ENCODE peak calls at places on chromosomes 6 and 20, in five cellular contexts. L, X, B, A and W are unnamed samples.

GRCh38 chr6:159104163-159104885 is 59.5 kb upstream of the TAGAP start:
- DNase-seq in L (peak; percentile 25), X (peak; percentile 45), B (peak; percentile 72), A (peak; percentile 69), W (no peak)

GRCh38 chr20:59434950-59435349 is 134.5 kb downstream of the EDN3 start:
- DNase-seq in L (no peak), X (no peak), B (no peak), A (no peak), W (no peak)

GRCh38 chr6:140281236-140281635 is 906.8 kb upstream of the CITED2 start:
- DNase-seq in L (no peak), X (no peak), B (no peak), A (peak; percentile 14), W (no peak)

GRCh38 chr20:46151936-46152335 is 33.8 kb downstream of the CD40 start:
- DNase-seq in L (no peak), X (no peak), B (no peak), A (peak; percentile 39), W (no peak)

GRCh38 chr6:123562677-123563076 is 74.1 kb downstream of the TRDN start:
- DNase-seq in L (no peak), X (no peak), B (no peak), A (no peak), W (no peak)

GRCh38 chr20:38729767-38730166 is 5.5 kb downstream of the SLC32A1 start:
- DNase-seq in L (no peak), X (no peak), B (no peak), A (no peak), W (no peak)

GRCh38 chr20:63074631-63075030 is 67.9 kb upstream of the BHLHE23 start:
- DNase-seq in L (no peak), X (no peak), B (no peak), A (no peak), W (no peak)

GRCh38 chr6:23532227-23532626 is 593.8 kb upstream of the NRSN1 start:
- DNase-seq in L (peak; percentile 7), X (no peak), B (no peak), A (no peak), W (no peak)

GRCh38 chr6:35258858-35259193 is 709 bp upstream of the ZNF76 start:
- DNase-seq in L (peak; percentile 50), X (no peak), B (peak; percentile 41), A (peak; percentile 52), W (no peak)
- TF ChIP-seq CTCF in L (peak; percentile 45), X (no peak), B (no peak), A (no peak), W (no peak)

GRCh38 chr6:138248011-138248410 is 29.7 kb upstream of the PBOV1 start:
- DNase-seq in L (no peak), X (no peak), B (no peak), A (no peak), W (no peak)
- TF ChIP-seq CTCF in L (no peak), X (no peak), B (no peak), A (no peak), W (no peak)

DNA sequence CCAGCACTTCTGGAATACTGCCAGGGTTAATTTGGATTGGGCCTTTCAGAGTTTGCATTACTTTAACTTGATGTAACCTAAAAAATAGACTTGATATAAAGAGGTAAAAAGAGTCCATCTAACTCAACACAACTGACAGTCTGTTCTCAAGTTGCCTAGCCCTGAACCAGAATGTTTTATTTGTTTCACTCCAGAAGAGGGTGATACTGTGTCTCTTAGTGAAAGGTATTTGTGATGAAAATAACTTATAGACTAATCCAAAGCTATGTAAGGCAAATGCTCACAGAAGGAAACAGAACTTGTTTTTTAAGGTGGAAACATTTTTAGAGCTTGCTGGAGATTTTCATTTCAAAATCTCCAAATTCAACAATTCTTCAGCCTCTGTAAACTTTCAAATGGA is 469.1 kb upstream of the RUNX2 start:
- DNase-seq in L (no peak), X (no peak), B (no peak), A (no peak), W (no peak)
- TF ChIP-seq CTCF in L (no peak), X (no peak), B (no peak), A (no peak), W (no peak)

GRCh38 chr6:98539669-98540207 is 294.6 kb upstream of the POU3F2 start:
- DNase-seq in L (no peak), X (no peak), B (no peak), A (no peak), W (no peak)
- TF ChIP-seq CTCF in L (peak; percentile 9), X (no peak), B (no peak), A (no peak), W (no peak)

GRCh38 chr20:2300420-2300819 is 4.6 kb downstream of the TGM3 start:
- DNase-seq in L (no peak), X (no peak), B (no peak), A (no peak), W (no peak)
- TF ChIP-seq CTCF in L (no peak), X (no peak), B (no peak), A (no peak), W (no peak)

DNA sequence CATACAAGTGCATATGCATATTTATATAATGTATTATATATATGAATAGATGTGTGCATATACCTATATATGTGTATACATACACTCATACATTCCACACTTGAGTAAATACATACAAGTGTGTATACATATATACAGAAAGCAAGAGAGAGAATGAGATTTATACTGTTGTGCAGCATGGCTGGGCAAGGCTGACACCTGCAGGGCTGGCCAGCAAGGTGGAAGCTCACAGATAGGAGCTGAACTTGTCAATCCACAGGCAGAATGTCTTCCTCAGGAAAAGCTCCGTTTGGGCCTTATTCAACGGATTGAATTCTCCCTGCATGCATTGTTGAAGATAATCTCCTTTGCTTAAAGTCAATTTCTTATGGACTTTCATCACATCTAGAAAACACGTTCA is 256.7 kb downstream of the ZNF217 start:
- DNase-seq in L (no peak), X (no peak), B (no peak), A (no peak), W (no peak)
- TF ChIP-seq CTCF in L (no peak), X (no peak), B (no peak), A (no peak), W (no peak)

DNA sequence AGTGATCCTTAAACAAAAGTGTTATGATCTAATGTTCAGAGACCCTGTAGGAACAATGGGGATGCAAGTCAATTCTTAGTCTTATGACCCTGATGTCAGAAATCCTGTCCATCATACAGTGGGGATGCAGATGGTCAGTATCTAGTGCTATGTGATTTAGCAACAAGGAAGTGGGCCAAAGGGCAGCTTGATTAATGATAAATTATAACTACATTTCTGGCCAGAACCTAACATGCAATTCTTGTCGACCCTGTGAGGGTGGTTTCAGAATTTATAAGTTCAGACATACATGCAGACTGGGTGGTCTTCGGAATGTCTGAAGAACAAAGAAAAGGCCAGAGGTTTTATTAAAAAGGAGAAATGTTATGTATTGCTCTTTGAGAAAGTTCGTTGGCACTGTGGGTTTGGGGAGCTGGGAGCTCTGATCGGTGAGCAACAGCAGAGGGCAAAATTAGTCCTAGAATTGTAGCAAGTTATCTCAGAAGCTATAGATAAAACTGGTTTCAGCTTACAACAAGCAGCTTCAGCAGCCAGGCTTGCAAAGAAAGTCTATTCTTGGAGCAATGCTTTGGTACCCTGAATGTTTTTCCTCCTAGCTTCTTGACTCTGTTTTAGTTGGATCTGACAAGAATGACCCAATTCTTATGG is 50.8 kb downstream of the RPF2 start:
- DNase-seq in L (peak; percentile 40), X (no peak), B (no peak), A (no peak), W (no peak)
- TF ChIP-seq CTCF in L (peak; percentile 17), X (no peak), B (no peak), A (no peak), W (no peak)

DNA sequence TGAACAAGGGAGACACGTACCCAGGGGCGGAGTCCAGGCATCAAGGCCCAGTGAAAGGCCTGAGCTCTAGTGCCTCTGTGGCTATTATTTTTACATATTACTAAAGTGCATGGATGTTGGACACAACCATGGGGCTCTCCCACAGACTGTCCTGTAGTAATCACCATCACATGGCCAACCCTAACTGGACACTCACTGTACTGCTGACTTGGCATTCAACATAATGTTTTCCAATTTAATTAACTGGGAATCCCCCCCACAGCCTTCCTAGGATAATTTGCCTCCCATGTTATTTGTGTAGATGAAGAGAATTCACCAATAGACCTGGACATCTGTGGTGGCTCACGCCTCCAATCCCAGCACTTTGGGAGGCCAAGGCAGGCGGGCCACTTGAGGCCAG is 34.5 kb downstream of the ARFGEF2 start:
- DNase-seq in L (no peak), X (no peak), B (no peak), A (no peak), W (no peak)
- TF ChIP-seq CTCF in L (no peak), X (no peak), B (no peak), A (no peak), W (no peak)

GRCh38 chr20:24432057-24432456 is 37.4 kb upstream of the SYNDIG1 start:
- DNase-seq in L (no peak), X (no peak), B (no peak), A (no peak), W (no peak)
- TF ChIP-seq CTCF in L (no peak), X (no peak), B (no peak), A (no peak), W (no peak)

GRCh38 chr6:10847684-10848083 is 9.3 kb upstream of the MAK start:
- DNase-seq in L (no peak), X (no peak), B (no peak), A (no peak), W (no peak)
- TF ChIP-seq CTCF in L (no peak), X (peak; percentile 13), B (no peak), A (peak; percentile 17), W (no peak)